ENCODE peak calls at places on chromosomes 16 and 17, in five cellular contexts. G, N, W, U and D are unnamed samples.

GRCh38 chr17:34081269-34081668 is 173.8 kb upstream of the CCL2 start:
- DNase-seq in G (no peak), N (no peak), W (peak; percentile 3), U (no peak), D (no peak)

GRCh38 chr17:15892244-15892643 is 52.7 kb upstream of the ADORA2B start:
- DNase-seq in G (no peak), N (no peak), W (no peak), U (no peak), D (no peak)

GRCh38 chr16:86224126-86224525 is 286.2 kb upstream of the FOXF1 start:
- DNase-seq in G (no peak), N (peak; percentile 21), W (no peak), U (no peak), D (no peak)

GRCh38 chr17:37608369-37609169 is 649 bp downstream of the SYNRG start:
- DNase-seq in G (no peak), N (peak; percentile 26), W (no peak), U (peak; percentile 79), D (no peak)

GRCh38 chr16:85104821-85105391 is 7.4 kb downstream of the CIBAR2 start:
- DNase-seq in G (no peak), N (no peak), W (no peak), U (no peak), D (peak; percentile 21)

GRCh38 chr17:67546578-67547527 is 169.8 kb downstream of the PITPNC1 start:
- DNase-seq in G (no peak), N (peak; percentile 87), W (no peak), U (no peak), D (peak; percentile 79)

GRCh38 chr17:45170976-45171337 is 9.3 kb downstream of the HEXIM2 start:
- DNase-seq in G (peak; percentile 44), N (peak; percentile 31), W (no peak), U (peak; percentile 54), D (peak; percentile 50)

GRCh38 chr16:1054660-1055556 is 17.6 kb upstream of the SSTR5 start:
- DNase-seq in G (peak; percentile 37), N (peak; percentile 68), W (no peak), U (peak; percentile 91), D (peak; percentile 51)

GRCh38 chr16:89104930-89105571 is 11.4 kb downstream of the ACSF3 start:
- DNase-seq in G (no peak), N (no peak), W (no peak), U (no peak), D (no peak)

GRCh38 chr17:31687505-31688126 is 171.4 kb downstream of the COPRS start:
- DNase-seq in G (no peak), N (no peak), W (no peak), U (no peak), D (no peak)

GRCh38 chr17:73652886-73653480 is 8.7 kb upstream of the SDK2 start:
- DNase-seq in G (no peak), N (no peak), W (no peak), U (no peak), D (no peak)

GRCh38 chr16:29852654-29853053 is 10.4 kb downstream of the CDIPT start:
- DNase-seq in G (no peak), N (no peak), W (peak; percentile 10), U (no peak), D (no peak)

GRCh38 chr16:58333937-58334336 is 39.1 kb upstream of the PRSS54 start:
- DNase-seq in G (no peak), N (no peak), W (no peak), U (no peak), D (no peak)

GRCh38 chr16:58329147-58329546 is 34.3 kb upstream of the PRSS54 start:
- DNase-seq in G (no peak), N (no peak), W (no peak), U (no peak), D (no peak)

GRCh38 chr16:58325941-58326340 is 31.1 kb upstream of the PRSS54 start:
- DNase-seq in G (no peak), N (no peak), W (no peak), U (no peak), D (no peak)

GRCh38 chr16:58332997-58333700 is 38.3 kb upstream of the PRSS54 start:
- DNase-seq in G (no peak), N (no peak), W (no peak), U (no peak), D (no peak)

DNA sequence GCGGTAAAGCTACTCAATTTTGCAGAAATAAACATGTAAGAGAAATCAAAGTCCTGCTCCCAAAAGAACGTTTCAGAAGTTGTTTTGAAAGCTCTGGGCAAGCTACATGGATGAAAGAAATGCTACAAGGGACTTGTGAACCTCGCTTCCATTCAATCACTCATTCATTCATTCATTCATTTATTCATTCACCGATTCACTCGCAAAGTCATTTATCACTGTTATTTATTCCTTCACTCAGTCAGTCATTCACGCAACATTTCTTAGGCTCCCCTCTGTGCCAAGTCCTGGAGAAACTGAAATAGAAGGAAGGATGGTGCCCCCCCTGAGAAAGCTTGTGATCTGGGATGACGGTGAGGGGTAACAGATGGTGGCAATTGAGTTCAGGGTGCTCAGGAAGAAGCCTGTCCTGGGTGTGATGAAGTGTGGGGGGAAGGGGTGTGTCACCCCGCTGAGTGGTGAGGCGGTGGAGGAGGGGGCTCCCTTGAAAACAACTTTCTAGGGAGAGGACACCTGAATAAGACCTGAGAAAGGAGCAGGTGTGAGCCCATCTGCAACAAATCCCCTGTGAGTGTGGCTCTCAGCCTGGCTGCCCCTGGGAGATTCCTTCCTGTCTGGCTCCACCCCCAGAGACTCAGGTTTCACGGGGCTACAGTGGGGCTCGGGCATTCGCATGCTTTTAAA is 36.3 kb upstream of the PRSS54 start:
- DNase-seq in G (no peak), N (no peak), W (no peak), U (no peak), D (no peak)
- TF ChIP-seq POLR2AphosphoS5 in G (peak; percentile 37), N (no peak), W (no peak), U (no peak), D (no peak)

GRCh38 chr17:57833597-57833939 is 16.3 kb downstream of the MRPS23 start:
- DNase-seq in G (no peak), N (no peak), W (no peak), U (no peak), D (no peak)

GRCh38 chr17:57834146-57834741 is 15.6 kb downstream of the MRPS23 start:
- DNase-seq in G (no peak), N (peak; percentile 91), W (no peak), U (peak; percentile 45), D (no peak)

GRCh38 chr17:57830880-57831279 is 19.0 kb downstream of the MRPS23 start:
- DNase-seq in G (no peak), N (no peak), W (no peak), U (no peak), D (no peak)

GRCh38 chr17:57832711-57833596 is 16.9 kb downstream of the MRPS23 start:
- DNase-seq in G (peak; percentile 69), N (peak; percentile 75), W (no peak), U (peak; percentile 77), D (peak; percentile 62)

DNA sequence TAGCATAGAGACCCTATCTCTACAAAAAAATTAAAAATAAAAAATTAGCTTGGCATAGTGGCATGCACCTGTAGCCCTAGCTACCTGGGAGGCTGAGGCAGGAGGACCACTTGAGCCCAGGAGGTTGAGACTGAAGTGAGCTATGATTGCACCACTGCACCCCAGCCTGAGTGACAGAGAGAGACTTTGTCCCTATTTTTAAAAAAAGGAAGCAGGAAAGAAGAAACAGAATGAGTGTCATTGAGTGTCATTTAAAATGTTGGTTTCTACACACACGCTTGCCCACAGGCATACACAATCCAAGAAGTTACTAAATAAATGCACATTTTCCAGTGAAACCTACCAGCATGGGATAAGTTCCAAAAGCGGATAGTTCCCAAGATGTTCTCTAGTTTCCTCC is 17.5 kb downstream of the MRPS23 start:
- DNase-seq in G (no peak), N (no peak), W (no peak), U (no peak), D (no peak)
- H3K27ac ChIP-seq in G (no peak overlapping the region), N (peak overlapping the region; percentile 73), W (no peak overlapping the region), U (peak overlapping the region; percentile 81), D (peak overlapping the region; percentile 42)

GRCh38 chr17:18967806-18968744 is 16.1 kb downstream of the SLC5A10 start:
- DNase-seq in G (no peak), N (peak; percentile 73), W (no peak), U (no peak), D (no peak)
- TF ChIP-seq POLR2AphosphoS5 in G (no peak), N (no peak), W (no peak), U (no peak), D (no peak)

DNA sequence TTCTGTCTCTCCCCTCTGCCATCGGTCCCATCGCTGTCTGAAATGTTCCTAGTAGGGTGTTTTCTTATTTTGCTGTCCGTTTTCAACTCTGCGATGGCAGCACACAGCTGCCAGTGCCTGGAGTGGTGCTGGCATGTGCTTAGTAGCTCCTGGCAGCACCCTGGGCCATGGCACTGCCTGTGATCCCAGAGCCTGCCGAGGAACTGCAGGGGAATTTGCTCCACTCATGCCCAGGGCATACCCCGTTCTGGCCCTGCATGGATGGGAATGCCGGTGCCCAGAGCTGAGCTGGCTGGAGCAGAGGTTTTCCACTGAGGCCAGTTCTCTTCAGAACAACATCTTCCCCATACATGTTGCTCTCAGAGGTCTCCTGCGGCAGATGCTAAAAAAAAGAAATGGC is 43.1 kb downstream of the GPT2 start:
- DNase-seq in G (no peak), N (no peak), W (no peak), U (no peak), D (no peak)
- H3K27ac ChIP-seq in G (no peak overlapping the region), N (no peak overlapping the region), W (no peak overlapping the region), U (no peak overlapping the region), D (no peak overlapping the region)

DNA sequence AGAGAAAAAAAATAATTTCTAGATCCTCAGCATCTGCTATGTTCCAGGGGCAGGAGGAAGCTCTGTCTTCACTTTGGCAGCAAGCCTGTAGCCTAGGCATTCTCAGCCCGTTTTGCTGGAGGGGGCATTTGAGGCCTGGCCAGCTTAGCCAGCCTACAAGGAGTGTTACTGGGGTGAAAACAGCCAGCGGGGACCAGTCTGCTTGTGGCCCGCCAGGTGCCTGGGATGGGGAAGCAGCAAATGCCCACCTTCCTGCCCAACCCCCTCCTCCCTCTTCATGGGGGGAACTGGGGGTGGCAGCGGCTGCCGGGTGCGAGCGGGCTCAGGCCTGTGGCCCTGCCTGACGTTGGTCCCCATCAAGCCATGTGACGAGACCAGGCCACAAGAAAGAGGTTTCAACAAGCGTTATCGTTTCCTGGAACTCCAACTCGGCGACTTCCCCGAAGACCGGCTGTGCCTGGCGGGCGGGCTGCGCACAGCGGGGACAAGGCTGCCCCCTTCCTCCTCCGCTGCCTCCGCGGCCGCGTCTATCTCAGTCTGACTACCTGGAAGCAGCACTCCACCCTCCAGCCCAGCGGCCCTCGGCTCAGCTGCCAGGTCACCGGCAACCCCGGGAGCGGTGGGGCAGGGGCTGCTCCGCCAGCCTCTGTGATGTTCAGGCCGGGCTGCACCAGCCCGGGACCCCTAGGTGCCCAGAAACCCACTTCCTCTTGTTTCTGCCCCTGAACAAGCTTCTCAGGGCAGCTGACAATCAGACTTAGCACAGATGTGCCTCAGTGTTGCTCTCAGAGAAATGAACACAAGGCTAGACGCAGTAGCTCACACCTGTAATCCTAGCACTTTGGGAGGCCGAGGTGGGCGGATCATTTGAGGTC is 22.9 kb downstream of the SOCS1 start:
- DNase-seq in G (no peak), N (peak; percentile 64), W (no peak), U (no peak), D (peak; percentile 73)
- TF ChIP-seq POLR2AphosphoS5 in G (no peak), N (no peak), W (no peak), U (no peak), D (peak; percentile 38)

DNA sequence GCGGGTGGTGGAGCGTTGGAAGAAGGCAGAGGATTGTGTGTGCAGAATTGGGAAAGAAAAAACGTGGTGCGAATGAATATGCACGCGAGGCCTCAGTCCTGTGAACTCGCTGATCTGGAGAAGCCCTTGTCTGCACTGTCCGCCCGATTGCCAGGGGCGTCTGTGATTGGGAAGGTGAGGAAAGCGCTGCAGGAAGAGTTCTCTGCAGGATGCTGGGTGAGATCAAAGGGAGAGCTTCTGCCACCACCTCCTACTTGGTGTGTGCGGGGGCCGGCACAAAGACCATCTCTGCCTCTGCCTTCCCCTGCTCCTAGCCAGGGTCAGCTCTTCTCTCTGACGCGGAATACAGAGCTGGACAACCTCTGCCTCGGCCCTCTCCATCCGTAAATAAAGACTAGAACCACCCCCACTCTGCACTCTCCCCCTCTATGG is 841 bp upstream of the RAB5C start:
- DNase-seq in G (no peak), N (no peak), W (no peak), U (no peak), D (no peak)
- H3K27ac ChIP-seq in G (peak overlapping the region; percentile 50), N (peak overlapping the region; percentile 67), W (no peak overlapping the region), U (no peak overlapping the region), D (peak overlapping the region; percentile 91)